ENCODE peak calls at places on chromosomes 16 and 17, in ten cellular contexts. Q is CD8-positive, alpha-beta T cell; E is neuronal stem cell; G is lower lobe of right lung; B is NT2/D1; T is heart left ventricle; H is AG04450; F is IMR-90; L is ovary; O is left lung. A is an unnamed sample.

GRCh38 chr16:78994135-78994534 is 606.4 kb downstream of the MAF start:
- DNase-seq in Q (no peak), E (no peak), G (no peak), B (no peak), T (no peak), H (no peak), F (no peak), L (no peak), O (no peak), A (no peak)

GRCh38 chr16:1782408-1783247 is at the start of the genes NUBP2 and SPSB3:
- DNase-seq in Q (peak; percentile 98), E (peak; percentile 100), G (peak; percentile 100), B (peak; percentile 99), T (peak; percentile 100), H (peak; percentile 100), F (peak; percentile 100), L (peak; percentile 99), O (peak; percentile 99), A (peak; percentile 97)

GRCh38 chr16:19696961-19697360 is 21.1 kb downstream of the KNOP1 start:
- DNase-seq in Q (no peak), E (no peak), G (no peak), B (no peak), T (no peak), H (no peak), F (no peak), L (peak; percentile 50), O (no peak), A (no peak)

GRCh38 chr16:81755915-81756644 is 23.0 kb upstream of the PLCG2 start:
- DNase-seq in Q (no peak), E (no peak), G (no peak), B (no peak), T (peak; percentile 58), H (no peak), F (no peak), L (no peak), O (no peak), A (no peak)

GRCh38 chr16:68396481-68396880 is 51.8 kb downstream of the SMPD3 start:
- DNase-seq in Q (peak; percentile 57), E (no peak), G (peak; percentile 43), B (no peak), T (no peak), H (peak; percentile 16), F (peak; percentile 58), L (peak; percentile 41), O (no peak), A (no peak)

GRCh38 chr16:2697401-2697948 is 15.2 kb downstream of the KCTD5 start:
- DNase-seq in Q (no peak), E (no peak), G (no peak), B (no peak), T (no peak), H (no peak), F (no peak), L (no peak), O (peak; percentile 75), A (no peak)

GRCh38 chr16:86523166-86523740 is 12.9 kb downstream of the FOXF1 start:
- DNase-seq in Q (no peak), E (no peak), G (no peak), B (no peak), T (no peak), H (no peak), F (no peak), L (no peak), O (peak; percentile 35), A (no peak)

GRCh38 chr16:52435573-52435972 is 111.4 kb downstream of the TOX3 start:
- DNase-seq in Q (no peak), E (peak; percentile 14), G (no peak), B (no peak), T (no peak), H (no peak), F (no peak), L (no peak), O (no peak), A (no peak)

GRCh38 chr17:5123343-5124124 is 7.7 kb downstream of the USP6 start:
- DNase-seq in Q (no peak), E (no peak), G (peak; percentile 26), B (no peak), T (no peak), H (no peak), F (no peak), L (no peak), O (no peak), A (no peak)

GRCh38 chr17:38579934-38580333 is 25.8 kb downstream of the SRCIN1 start:
- DNase-seq in Q (no peak), E (no peak), G (peak; percentile 67), B (no peak), T (peak; percentile 46), H (no peak), F (peak; percentile 13), L (no peak), O (no peak), A (no peak)

GRCh38 chr16:85566502-85567100 is 46.5 kb upstream of the GSE1 start:
- DNase-seq in Q (no peak), E (peak; percentile 89), G (no peak), B (no peak), T (no peak), H (no peak), F (no peak), L (no peak), O (peak; percentile 42), A (no peak)

GRCh38 chr17:73731733-73732132 is 87.5 kb upstream of the SDK2 start:
- DNase-seq in Q (no peak), E (no peak), G (no peak), B (no peak), T (no peak), H (no peak), F (no peak), L (no peak), O (peak; percentile 27), A (no peak)

DNA sequence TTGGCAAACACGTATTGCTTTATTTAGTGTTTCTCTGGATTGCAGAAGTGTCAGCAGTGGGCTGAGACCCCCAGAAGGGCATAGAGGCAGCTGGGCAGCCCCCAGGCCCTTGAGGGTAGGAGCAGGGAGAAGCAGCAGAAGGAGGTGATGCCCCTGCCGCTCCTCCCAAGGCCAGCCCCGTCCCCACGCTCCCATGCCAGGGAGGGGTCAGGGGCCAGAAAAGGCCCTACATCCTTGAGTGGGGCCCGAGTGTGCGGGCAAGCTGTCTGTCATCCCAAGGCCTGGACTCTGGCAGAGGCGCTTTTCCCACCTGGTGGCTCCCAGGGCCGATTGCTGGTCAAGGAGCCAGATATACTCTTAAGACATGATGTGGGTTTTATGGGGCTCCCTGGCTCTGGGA is 8.2 kb upstream of the CRK start:
- DNase-seq in Q (no peak), E (no peak), G (no peak), B (no peak), T (no peak), H (no peak), F (no peak), L (no peak), O (no peak), A (no peak)
- H3K9me3 ChIP-seq in Q (no peaks in the 10 kb centered on the region), E (no peaks in the 10 kb centered on the region), G (no peaks in the 10 kb centered on the region), B (no peaks in the 10 kb centered on the region), T (no peaks in the 10 kb centered on the region), H (peaks cover 5% of the 10 kb centered on the region), F (no peaks in the 10 kb centered on the region), L (no peaks in the 10 kb centered on the region), O (no peaks in the 10 kb centered on the region), A (no peaks in the 10 kb centered on the region)

GRCh38 chr16:35182043-35182677 is 1722.7 kb downstream of the TP53TG3F start:
- DNase-seq in Q (no peak), E (no peak), G (no peak), B (no peak), T (no peak), H (no peak), F (no peak), L (no peak), O (no peak), A (no peak)
- H3K9me3 ChIP-seq in Q (no peaks in the 10 kb centered on the region), E (no peaks in the 10 kb centered on the region), G (no peaks in the 10 kb centered on the region), B (no peaks in the 10 kb centered on the region), T (no peaks in the 10 kb centered on the region), H (peaks cover 62% of the 10 kb centered on the region), F (peaks cover 30% of the 10 kb centered on the region), L (no peaks in the 10 kb centered on the region), O (peaks cover 37% of the 10 kb centered on the region), A (no peaks in the 10 kb centered on the region)

GRCh38 chr17:22454070-22454999 is 762.0 kb downstream of the KCNJ18 start:
- DNase-seq in Q (no peak), E (no peak), G (no peak), B (no peak), T (no peak), H (no peak), F (no peak), L (no peak), O (peak; percentile 74), A (no peak)
- H3K9me3 ChIP-seq in Q (no peaks in the 10 kb centered on the region), E (no peaks in the 10 kb centered on the region), G (no peaks in the 10 kb centered on the region), B (no peaks in the 10 kb centered on the region), T (peaks cover 7% of the 10 kb centered on the region), H (peaks cover 24% of the 10 kb centered on the region), F (peaks cover 13% of the 10 kb centered on the region), L (no peaks in the 10 kb centered on the region), O (peaks cover 42% of the 10 kb centered on the region), A (no peaks in the 10 kb centered on the region)

GRCh38 chr17:22717211-22717610 is 1024.9 kb downstream of the KCNJ18 start:
- DNase-seq in Q (no peak), E (no peak), G (no peak), B (no peak), T (no peak), H (no peak), F (no peak), L (no peak), O (no peak), A (no peak)
- H3K9me3 ChIP-seq in Q (no peaks in the 10 kb centered on the region), E (no peaks in the 10 kb centered on the region), G (peaks cover 14% of the 10 kb centered on the region), B (no peaks in the 10 kb centered on the region), T (peaks cover 27% of the 10 kb centered on the region), H (peaks cover 39% of the 10 kb centered on the region), F (peaks cover 24% of the 10 kb centered on the region), L (no peaks in the 10 kb centered on the region), O (peaks cover 72% of the 10 kb centered on the region), A (no peaks in the 10 kb centered on the region)

A was measured in T-helper 17 cell.